ENCODE peak calls at places on chromosomes 16 and 17, in ten cellular contexts. Y is hepatocyte; Z is choroid plexus epithelial cell; T is endothelial cell; R is CD4-positive, alpha-beta T cell; G is transverse colon; B is glutamatergic neuron; X is AG10803; F is suprapubic skin; D is IMR-90. M is an unnamed sample.

GRCh38 chr17:2449486-2449885 is 48.6 kb upstream of the MNT start:
- DNase-seq in F (no peak), B (no peak), D (peak; percentile 13), X (peak; percentile 53), Z (no peak), R (no peak), T (no peak), Y (no peak), G (no peak), M (no peak)

GRCh38 chr17:55254375-55254774 is 10.4 kb upstream of the HLF start:
- DNase-seq in G (no peak), D (no peak), T (no peak), B (no peak), Y (no peak), Z (no peak), R (no peak), F (no peak), X (no peak), M (no peak)

GRCh38 chr17:70320642-70321345 is 151.5 kb downstream of the KCNJ2 start:
- DNase-seq in D (peak; percentile 8), F (no peak), T (no peak), X (peak; percentile 30), Z (peak; percentile 31), Y (peak; percentile 27), B (no peak), R (no peak), G (peak; percentile 10), M (peak; percentile 50)

GRCh38 chr17:20302191-20302917 is 165.0 kb downstream of the LGALS9B start:
- DNase-seq in G (no peak), F (no peak), T (no peak), X (peak; percentile 28), B (no peak), R (no peak), Y (peak; percentile 9), Z (peak; percentile 53), D (peak; percentile 4), M (no peak)

GRCh38 chr17:20098314-20098713 is 89.2 kb downstream of the SPECC1 start:
- DNase-seq in G (no peak), X (no peak), B (no peak), F (no peak), Z (no peak), Y (no peak), T (no peak), D (no peak), R (no peak), M (no peak)

GRCh38 chr16:11296706-11297491 is 15.8 kb upstream of the PRM1 start:
- DNase-seq in Z (no peak), T (no peak), D (no peak), X (no peak), Y (peak; percentile 52), F (no peak), B (no peak), G (no peak), R (no peak), M (no peak)

GRCh38 chr17:45851464-45851863 is 6.8 kb downstream of the SPPL2C start:
- DNase-seq in Y (no peak), T (no peak), Z (no peak), G (no peak), X (no peak), D (no peak), B (no peak), R (no peak), F (no peak), M (no peak)

GRCh38 chr16:15770107-15770506 is 86.7 kb downstream of the MYH11 start:
- DNase-seq in X (no peak), F (no peak), G (no peak), D (no peak), Y (no peak), R (no peak), B (no peak), T (no peak), Z (no peak), M (no peak)

GRCh38 chr16:11133344-11133921 is 122.6 kb downstream of the SOCS1 start:
- DNase-seq in R (no peak), Y (peak; percentile 93), T (no peak), X (peak; percentile 94), B (no peak), Z (peak; percentile 97), G (peak; percentile 60), D (peak; percentile 96), F (peak; percentile 80), M (peak; percentile 86)

GRCh38 chr16:75252946-75253911 is 1.8 kb upstream of the BCAR1 start:
- DNase-seq in F (peak; percentile 66), X (peak; percentile 91), B (no peak), G (no peak), Z (peak; percentile 74), R (no peak), T (peak; percentile 63), Y (peak; percentile 58), D (peak; percentile 74), M (peak; percentile 46)

GRCh38 chr16:75455677-75456076 is 8.8 kb downstream of the TMEM170A start:
- DNase-seq in G (no peak), Y (no peak), F (no peak), T (no peak), X (no peak), D (no peak), Z (no peak), B (no peak), R (no peak), M (no peak)

GRCh38 chr16:70692481-70693203 is 6.8 kb upstream of the MTSS2 start:
- DNase-seq in R (no peak), B (no peak), F (no peak), T (no peak), Y (no peak), D (no peak), X (no peak), G (no peak), Z (no peak), M (no peak)

GRCh38 chr17:48565024-48565558 is 13.1 kb downstream of the HOXB4 start:
- DNase-seq in Z (no peak), F (no peak), Y (no peak), R (no peak), G (no peak), B (no peak), D (no peak), T (no peak), X (no peak), M (no peak)

GRCh38 chr16:85782476-85782875 is 16.9 kb downstream of the EMC8 start:
- DNase-seq in Y (no peak), B (no peak), Z (peak; percentile 13), D (peak; percentile 18), G (no peak), F (no peak), X (peak; percentile 65), T (no peak), R (no peak), M (no peak)

GRCh38 chr16:12392585-12393089 is 411.1 kb downstream of the CPPED1 start:
- DNase-seq in T (no peak), R (no peak), Z (peak; percentile 15), X (peak; percentile 59), F (no peak), Y (no peak), B (no peak), G (peak; percentile 10), D (no peak), M (no peak)
- TF ChIP-seq CTCF in T (no peak), R (no peak), Z (no peak), X (peak; percentile 54), F (no peak), Y (peak; percentile 11), B (no peak), G (no peak), D (peak; percentile 7), M (no peak)

GRCh38 chr17:49610883-49611584 is 35.4 kb downstream of the NXPH3 start:
- DNase-seq in Z (no peak), X (peak; percentile 44), R (no peak), T (no peak), D (no peak), G (no peak), F (no peak), Y (no peak), B (no peak), M (no peak)

GRCh38 chr17:49612721-49613120 is 37.0 kb downstream of the NXPH3 start:
- DNase-seq in X (no peak), D (no peak), Y (no peak), F (no peak), T (no peak), R (no peak), B (no peak), G (no peak), Z (no peak), M (no peak)

GRCh38 chr17:49616546-49617205 is 41.0 kb downstream of the NXPH3 start:
- DNase-seq in T (no peak), Y (no peak), F (no peak), D (no peak), X (peak; percentile 98), B (no peak), G (peak; percentile 38), R (no peak), Z (peak; percentile 27), M (no peak)

GRCh38 chr17:49618112-49618611 is 42.5 kb downstream of the NXPH3 start:
- DNase-seq in R (no peak), B (no peak), Y (peak; percentile 37), G (no peak), F (no peak), D (peak; percentile 77), X (no peak), Z (peak; percentile 27), T (no peak), M (no peak)

DNA sequence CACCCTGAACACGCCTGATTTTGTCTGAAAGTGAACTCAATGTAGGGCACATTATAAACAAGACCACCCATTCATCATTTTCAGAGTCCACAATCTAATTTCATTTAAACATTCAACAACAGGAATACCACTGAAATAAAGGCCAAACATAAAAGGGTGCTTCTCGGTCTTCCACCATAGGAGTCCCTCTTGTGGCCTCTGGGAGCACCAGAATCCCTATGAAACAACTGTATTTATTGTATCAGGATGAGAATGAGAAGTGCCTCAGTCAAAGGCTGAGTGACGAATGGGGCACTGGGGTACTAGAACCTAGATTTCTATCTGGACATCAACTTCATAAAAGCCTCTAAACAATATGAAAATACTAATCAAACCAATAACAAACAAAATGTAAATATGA is 40.4 kb downstream of the NXPH3 start:
- DNase-seq in D (no peak), X (no peak), F (no peak), Y (no peak), Z (peak; percentile 26), B (no peak), T (no peak), R (no peak), G (no peak), M (no peak)
- TF ChIP-seq CTCF in D (peak; percentile 23), X (peak; percentile 37), F (no peak), Y (peak; percentile 9), Z (peak; percentile 50), B (no peak), T (no peak), R (no peak), G (no peak), M (peak; percentile 27)

DNA sequence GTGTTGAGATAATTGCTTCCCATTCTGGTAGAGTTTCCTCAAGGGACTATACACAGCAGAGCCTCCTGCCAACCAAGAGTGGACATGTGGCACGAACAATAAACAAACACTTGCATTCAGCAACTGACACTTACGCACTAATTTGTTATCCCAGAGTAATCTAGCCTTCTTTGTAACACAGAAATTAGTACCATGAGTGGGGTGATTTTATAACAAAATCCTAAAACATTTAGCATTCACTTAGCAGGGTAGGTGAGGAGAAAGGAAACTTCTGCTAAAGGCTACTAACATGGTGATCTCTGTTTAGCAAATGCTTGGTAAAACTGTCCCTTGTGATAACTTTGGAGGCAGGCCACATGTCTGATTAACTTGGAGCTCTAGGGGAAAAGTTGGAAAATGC is 325.2 kb downstream of the HS3ST4 start:
- DNase-seq in Z (no peak), R (no peak), G (no peak), T (no peak), Y (no peak), B (no peak), X (no peak), D (no peak), F (no peak), M (no peak)
- TF ChIP-seq CTCF in Z (no peak), R (no peak), G (no peak), T (no peak), Y (no peak), B (no peak), X (no peak), D (no peak), F (no peak), M (no peak)

GRCh38 chr16:30986129-30986991 is 1.4 kb downstream of the HSD3B7 start:
- DNase-seq in F (peak; percentile 59), R (no peak), D (no peak), Y (no peak), G (no peak), B (no peak), X (no peak), T (no peak), Z (no peak), M (no peak)
- TF ChIP-seq CTCF in F (no peak), R (no peak), D (no peak), Y (no peak), G (no peak), B (peak; percentile 36), X (no peak), T (no peak), Z (no peak), M (no peak)